ENCODE peak calls at places on chromosomes 6 and 20, in eight cellular contexts. V is suprapubic skin, X is GM12878, L is K562, J is ovary, W is A549, R is H1, H is sigmoid colon. M is an unnamed sample.

GRCh38 chr6:16543491-16543890 is 217.8 kb downstream of the ATXN1 start:
- DNase-seq in V (no peak), X (no peak), L (no peak), J (no peak), W (no peak), R (no peak), H (no peak), M (no peak)

GRCh38 chr20:9440891-9441290 is 73.5 kb upstream of the LAMP5 start:
- DNase-seq in V (no peak), X (no peak), L (no peak), J (no peak), W (no peak), R (no peak), H (no peak), M (no peak)

GRCh38 chr20:50246367-50247195 is 56.0 kb downstream of the CEBPB start:
- DNase-seq in V (no peak), X (no peak), L (no peak), J (no peak), W (no peak), R (no peak), H (no peak), M (no peak)

GRCh38 chr6:17714879-17715860 is 8.4 kb upstream of the NUP153 start:
- DNase-seq in V (no peak), X (no peak), L (peak; percentile 73), J (no peak), W (peak; percentile 70), R (no peak), H (no peak), M (no peak)

GRCh38 chr6:104955927-104956662 is 812 bp upstream of the LIN28B start:
- DNase-seq in V (no peak), X (no peak), L (peak; percentile 80), J (no peak), W (peak; percentile 75), R (peak; percentile 79), H (no peak), M (no peak)

GRCh38 chr20:53874104-53874503 is 196.3 kb downstream of the BCAS1 start:
- DNase-seq in V (no peak), X (no peak), L (no peak), J (no peak), W (no peak), R (no peak), H (no peak), M (no peak)

GRCh38 chr20:15613530-15613929 is 959.7 kb downstream of the KIF16B start:
- DNase-seq in V (no peak), X (no peak), L (no peak), J (no peak), W (no peak), R (no peak), H (no peak), M (no peak)

GRCh38 chr6:111523484-111524166 is 40.6 kb upstream of the REV3L start:
- DNase-seq in V (no peak), X (no peak), L (no peak), J (no peak), W (no peak), R (no peak), H (no peak), M (no peak)

GRCh38 chr6:135182993-135183531 is 2.0 kb downstream of the MYB start:
- DNase-seq in V (no peak), X (no peak), L (peak; percentile 79), J (no peak), W (no peak), R (peak; percentile 74), H (no peak), M (no peak)

GRCh38 chr6:19879663-19880062 is 42.5 kb downstream of the ID4 start:
- DNase-seq in V (no peak), X (no peak), L (no peak), J (no peak), W (no peak), R (no peak), H (no peak), M (no peak)

GRCh38 chr6:150046943-150047342 is 21.6 kb upstream of the RAET1L start:
- DNase-seq in V (no peak), X (no peak), L (no peak), J (no peak), W (no peak), R (no peak), H (peak; percentile 26), M (no peak)

GRCh38 chr6:125392682-125393081 is 90.9 kb upstream of the HDDC2 start:
- DNase-seq in V (no peak), X (no peak), L (no peak), J (no peak), W (no peak), R (no peak), H (no peak), M (no peak)

GRCh38 chr6:169930799-169931198 is 179.4 kb downstream of the ERMARD start:
- DNase-seq in V (no peak), X (no peak), L (no peak), J (no peak), W (peak; percentile 2), R (peak; percentile 46), H (no peak), M (no peak)

GRCh38 chr6:95841560-95841959 is 174.2 kb upstream of the FUT9 start:
- DNase-seq in V (no peak), X (no peak), L (no peak), J (no peak), W (no peak), R (no peak), H (no peak), M (no peak)

GRCh38 chr6:95837890-95838289 is 177.9 kb upstream of the FUT9 start:
- DNase-seq in V (no peak), X (no peak), L (no peak), J (no peak), W (no peak), R (no peak), H (no peak), M (no peak)
- TF ChIP-seq EP300 in V (no peak), X (no peak), L (no peak), J (no peak), W (no peak), R (no peak), H (no peak), M (no peak)

GRCh38 chr20:48933017-48933766 is 11.7 kb downstream of the ARFGEF2 start:
- DNase-seq in V (no peak), X (no peak), L (no peak), J (no peak), W (no peak), R (no peak), H (no peak), M (no peak)

GRCh38 chr20:48931527-48932374 is 10.2 kb downstream of the ARFGEF2 start:
- DNase-seq in V (no peak), X (no peak), L (no peak), J (no peak), W (no peak), R (no peak), H (no peak), M (no peak)

GRCh38 chr20:48930035-48930434 is 8.5 kb downstream of the ARFGEF2 start:
- DNase-seq in V (no peak), X (no peak), L (no peak), J (no peak), W (no peak), R (no peak), H (no peak), M (no peak)

GRCh38 chr20:48930878-48931277 is 9.4 kb downstream of the ARFGEF2 start:
- DNase-seq in V (peak; percentile 35), X (no peak), L (no peak), J (no peak), W (no peak), R (no peak), H (no peak), M (no peak)

GRCh38 chr20:48932375-48932941 is 10.9 kb downstream of the ARFGEF2 start:
- DNase-seq in V (no peak), X (no peak), L (no peak), J (no peak), W (no peak), R (no peak), H (no peak), M (no peak)
- H3K4me1 ChIP-seq in V (peaks cover 36% of the 10 kb centered on the region), X (peaks cover 3% of the 10 kb centered on the region), L (peaks cover 29% of the 10 kb centered on the region), J (peaks cover 6% of the 10 kb centered on the region), W (no peaks in the 10 kb centered on the region), R (no peaks in the 10 kb centered on the region), H (peaks cover 33% of the 10 kb centered on the region), M (peaks cover 26% of the 10 kb centered on the region)

GRCh38 chr6:70398783-70399730 is 14.3 kb upstream of the FAM135A start:
- DNase-seq in V (no peak), X (no peak), L (peak; percentile 23), J (no peak), W (peak; percentile 92), R (no peak), H (no peak), M (no peak)
- TF ChIP-seq POLR2A in V (no peak), X (no peak), L (no peak), J (no peak), W (no peak), R (no peak), H (peak; percentile 48), M (no peak)

GRCh38 chr6:30129270-30129669 is 6.7 kb upstream of the TRIM40 start:
- DNase-seq in V (no peak), X (no peak), L (no peak), J (no peak), W (no peak), R (no peak), H (no peak), M (no peak)

GRCh38 chr6:30127238-30128093 is 8.5 kb upstream of the TRIM40 start:
- DNase-seq in V (no peak), X (no peak), L (no peak), J (no peak), W (no peak), R (peak; percentile 70), H (no peak), M (no peak)

GRCh38 chr6:30122515-30122914 is 9.6 kb upstream of the TRIM31 start:
- DNase-seq in V (no peak), X (no peak), L (no peak), J (no peak), W (no peak), R (no peak), H (no peak), M (no peak)

GRCh38 chr6:30121446-30122065 is 8.7 kb upstream of the TRIM31 start:
- DNase-seq in V (no peak), X (no peak), L (no peak), J (no peak), W (no peak), R (no peak), H (no peak), M (no peak)

DNA sequence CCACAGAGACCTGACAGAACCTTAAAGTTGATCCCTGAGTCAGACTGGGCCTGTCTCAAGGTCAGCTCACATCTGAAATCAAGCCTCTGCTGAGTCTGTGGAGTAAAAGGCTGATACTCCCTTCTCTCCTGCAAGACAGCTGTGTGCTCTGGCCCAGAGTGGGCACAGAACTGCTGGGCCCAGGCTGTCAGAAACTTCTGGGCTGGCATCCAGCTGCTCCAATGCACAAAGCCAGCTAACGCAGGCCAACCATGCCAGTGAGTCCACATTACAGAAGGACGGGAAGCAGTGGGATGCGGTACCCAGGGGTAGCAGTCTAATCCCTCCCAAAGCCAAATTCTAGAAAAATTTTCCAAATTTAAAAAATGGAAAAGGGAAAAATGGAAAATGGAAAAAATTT is 11.5 kb upstream of the TRIM31 start:
- DNase-seq in V (no peak), X (no peak), L (no peak), J (no peak), W (no peak), R (no peak), H (no peak), M (no peak)
- TF ChIP-seq EP300 in V (no peak), X (no peak), L (no peak), J (no peak), W (no peak), R (no peak), H (no peak), M (no peak)